ENCODE peak calls at places on chromosomes 2 and 18, in six cellular contexts. One of them, this sample, is unnamed.
A peak's percentile ranks its signal among the peaks of the same experiment; 100 is the strongest.

GRCh38 chr2:25306767-25307368 is 34.9 kb downstream of the DNMT3A start:
- DNase-seq in HFFc6: no peak
- DNase-seq in AG04449: no peak
- DNase-seq in brain microvascular endothelial cell: no peak
- DNase-seq in neural progenitor cell: no peak
- DNase-seq in HuH-7.5: no peak
- DNase-seq in this sample: no peak

GRCh38 chr18:48032876-48033769 is 102.7 kb upstream of the SMAD2 start:
- DNase-seq in neural progenitor cell: no peak
- DNase-seq in HFFc6: peak; percentile 51
- DNase-seq in brain microvascular endothelial cell: peak; percentile 57
- DNase-seq in HuH-7.5: no peak
- DNase-seq in AG04449: no peak
- DNase-seq in this sample: no peak

GRCh38 chr2:11562476-11562875 is 28.6 kb downstream of the GREB1 start:
- DNase-seq in neural progenitor cell: no peak
- DNase-seq in brain microvascular endothelial cell: no peak
- DNase-seq in HuH-7.5: no peak
- DNase-seq in HFFc6: no peak
- DNase-seq in AG04449: no peak
- DNase-seq in this sample: no peak

GRCh38 chr2:238948765-238949641 is 101.1 kb downstream of the TWIST2 start:
- DNase-seq in brain microvascular endothelial cell: peak; percentile 47
- DNase-seq in neural progenitor cell: no peak
- DNase-seq in HuH-7.5: no peak
- DNase-seq in HFFc6: peak; percentile 81
- DNase-seq in AG04449: no peak
- DNase-seq in this sample: no peak

GRCh38 chr2:69118609-69119008 is 105.6 kb downstream of the ANTXR1 start:
- DNase-seq in HuH-7.5: no peak
- DNase-seq in HFFc6: no peak
- DNase-seq in neural progenitor cell: no peak
- DNase-seq in brain microvascular endothelial cell: peak; percentile 32
- DNase-seq in AG04449: no peak
- DNase-seq in this sample: no peak

GRCh38 chr2:213188971-213189899 is 37.8 kb upstream of the IKZF2 start:
- DNase-seq in brain microvascular endothelial cell: peak; percentile 49
- DNase-seq in HuH-7.5: no peak
- DNase-seq in neural progenitor cell: peak; percentile 90
- DNase-seq in HFFc6: peak; percentile 46
- DNase-seq in AG04449: no peak
- DNase-seq in this sample: peak; percentile 49

GRCh38 chr2:235098273-235098672 is 146.5 kb downstream of the SH3BP4 start:
- DNase-seq in AG04449: no peak
- DNase-seq in neural progenitor cell: no peak
- DNase-seq in brain microvascular endothelial cell: no peak
- DNase-seq in HFFc6: no peak
- DNase-seq in HuH-7.5: no peak
- DNase-seq in this sample: no peak

GRCh38 chr18:9100796-9101195 is 1.7 kb upstream of the NDUFV2 start:
- DNase-seq in brain microvascular endothelial cell: no peak
- DNase-seq in neural progenitor cell: no peak
- DNase-seq in HFFc6: no peak
- DNase-seq in AG04449: no peak
- DNase-seq in HuH-7.5: no peak
- DNase-seq in this sample: no peak

GRCh38 chr2:74951211-74951754 is 7.2 kb upstream of the POLE4 start:
- DNase-seq in brain microvascular endothelial cell: no peak
- DNase-seq in neural progenitor cell: no peak
- DNase-seq in AG04449: no peak
- DNase-seq in HuH-7.5: no peak
- DNase-seq in HFFc6: no peak
- DNase-seq in this sample: no peak

GRCh38 chr2:232386740-232387450 is 8.3 kb downstream of the ALPP start:
- DNase-seq in AG04449: no peak
- DNase-seq in neural progenitor cell: peak; percentile 32
- DNase-seq in HFFc6: no peak
- DNase-seq in brain microvascular endothelial cell: peak; percentile 44
- DNase-seq in HuH-7.5: no peak
- DNase-seq in this sample: peak; percentile 38

GRCh38 chr18:70256994-70257393 is 31.9 kb upstream of the SOCS6 start:
- DNase-seq in AG04449: no peak
- DNase-seq in HFFc6: no peak
- DNase-seq in brain microvascular endothelial cell: no peak
- DNase-seq in neural progenitor cell: no peak
- DNase-seq in HuH-7.5: no peak
- DNase-seq in this sample: no peak

GRCh38 chr2:201949036-201950012 is 84.3 kb upstream of the FZD7 start:
- DNase-seq in AG04449: no peak
- DNase-seq in brain microvascular endothelial cell: no peak
- DNase-seq in HuH-7.5: no peak
- DNase-seq in HFFc6: no peak
- DNase-seq in neural progenitor cell: peak; percentile 48
- DNase-seq in this sample: no peak

GRCh38 chr18:812673-813404 is 797 bp upstream of the YES1 start:
- DNase-seq in HuH-7.5: peak; percentile 51
- DNase-seq in brain microvascular endothelial cell: peak; percentile 60
- DNase-seq in AG04449: no peak
- DNase-seq in neural progenitor cell: peak; percentile 81
- DNase-seq in HFFc6: peak; percentile 68
- DNase-seq in this sample: peak; percentile 95

GRCh38 chr2:169464508-169465386 is 14.5 kb upstream of the BBS5 start:
- DNase-seq in AG04449: no peak
- DNase-seq in HuH-7.5: no peak
- DNase-seq in brain microvascular endothelial cell: no peak
- DNase-seq in neural progenitor cell: no peak
- DNase-seq in HFFc6: no peak
- DNase-seq in this sample: no peak

GRCh38 chr2:136065907-136066306 is 52.0 kb downstream of the CXCR4 start:
- DNase-seq in brain microvascular endothelial cell: no peak
- DNase-seq in HuH-7.5: no peak
- DNase-seq in AG04449: no peak
- DNase-seq in neural progenitor cell: no peak
- DNase-seq in HFFc6: no peak
- DNase-seq in this sample: no peak

GRCh38 chr2:29931818-29932217 is 10.4 kb upstream of the ALK start:
- DNase-seq in HFFc6: no peak
- DNase-seq in AG04449: no peak
- DNase-seq in HuH-7.5: no peak
- DNase-seq in brain microvascular endothelial cell: no peak
- DNase-seq in neural progenitor cell: no peak
- DNase-seq in this sample: no peak

GRCh38 chr2:1751768-1752725 is 7.7 kb upstream of the PXDN start:
- DNase-seq in neural progenitor cell: no peak
- DNase-seq in HFFc6: no peak
- DNase-seq in HuH-7.5: no peak
- DNase-seq in AG04449: no peak
- DNase-seq in brain microvascular endothelial cell: no peak
- DNase-seq in this sample: no peak

GRCh38 chr2:8525582-8526402 is 156.1 kb upstream of the ID2 start:
- DNase-seq in AG04449: no peak
- DNase-seq in neural progenitor cell: peak; percentile 39
- DNase-seq in HuH-7.5: peak; percentile 62
- DNase-seq in brain microvascular endothelial cell: peak; percentile 16
- DNase-seq in HFFc6: no peak
- DNase-seq in this sample: peak; percentile 71

GRCh38 chr2:229133155-229133772 is 137.8 kb downstream of the PID1 start:
- DNase-seq in brain microvascular endothelial cell: peak; percentile 6
- DNase-seq in HFFc6: peak; percentile 29
- DNase-seq in AG04449: no peak
- DNase-seq in neural progenitor cell: peak; percentile 47
- DNase-seq in HuH-7.5: peak; percentile 10
- DNase-seq in this sample: peak; percentile 37

GRCh38 chr18:73296686-73297085 is 428.9 kb upstream of the NETO1 start:
- DNase-seq in HuH-7.5: no peak
- DNase-seq in AG04449: no peak
- DNase-seq in HFFc6: no peak
- DNase-seq in brain microvascular endothelial cell: no peak
- DNase-seq in neural progenitor cell: no peak
- DNase-seq in this sample: no peak

GRCh38 chr18:13379062-13379800 is 160.7 kb downstream of the LDLRAD4 start:
- DNase-seq in HFFc6: no peak
- DNase-seq in AG04449: no peak
- DNase-seq in HuH-7.5: no peak
- DNase-seq in neural progenitor cell: no peak
- DNase-seq in brain microvascular endothelial cell: no peak
- DNase-seq in this sample: no peak

This sample was measured in cardiac muscle cell.